ENCODE peak calls at places on chromosomes 13 and 19, in nine cellular contexts. V is SK-N-MC; N is NCI-H2107; D is glutamatergic neuron; O is prostate gland; M is kidney tubule cell; B is stimulated activated CD4-positive, alpha-beta T cell treated with anti-CD3 and anti-CD28 coated beads, Interleukin-4, amount 100 ng/mL, for 1 hour; A is breast epithelium; I is foreskin keratinocyte. Z is an unnamed sample.

GRCh38 chr13:24272452-24273161 is 36.8 kb upstream of the C1QTNF9 start:
- DNase-seq in D (no peak), O (no peak), M (peak), A (no peak), V (no peak), B (no peak), N (no peak), I (no peak), Z (no peak)

GRCh38 chr13:30792257-30793000 is 57.1 kb downstream of the ALOX5AP start:
- DNase-seq in V (no peak), B (no peak), A (peak), I (peak), O (peak), N (no peak), M (peak), D (peak), Z (peak)

GRCh38 chr19:43570174-43570791 is 5.0 kb downstream of the XRCC1 start:
- DNase-seq in B (no peak), I (peak), D (no peak), M (peak), A (no peak), N (peak), V (no peak), O (no peak), Z (peak)

GRCh38 chr13:39105110-39105509 is 66.9 kb downstream of the NHLRC3 start:
- DNase-seq in A (no peak), N (peak), B (no peak), D (no peak), M (no peak), V (no peak), I (no peak), O (no peak), Z (peak)

GRCh38 chr13:41579168-41579567 is 121.8 kb downstream of the RGCC start:
- DNase-seq in D (no peak), N (no peak), M (no peak), B (no peak), O (no peak), V (no peak), A (no peak), I (no peak), Z (no peak)

GRCh38 chr19:40144151-40144550 is 47.1 kb upstream of the MAP3K10 start:
- DNase-seq in N (no peak), I (no peak), M (no peak), D (no peak), O (no peak), A (no peak), B (no peak), V (peak), Z (no peak)

GRCh38 chr19:34540811-34541557 is 59.4 kb downstream of the WTIP start:
- DNase-seq in B (no peak), I (no peak), A (no peak), O (no peak), M (no peak), N (no peak), D (no peak), V (no peak), Z (no peak)

GRCh38 chr13:40064723-40065122 is 409.3 kb downstream of the COG6 start:
- DNase-seq in B (no peak), D (no peak), V (peak), O (no peak), A (no peak), N (no peak), M (peak), I (peak), Z (peak)

GRCh38 chr19:46674416-46675178 is 13.6 kb upstream of the DACT3 start:
- DNase-seq in O (no peak), D (peak), B (no peak), A (no peak), N (no peak), V (no peak), I (no peak), M (peak), Z (peak)

GRCh38 chr19:43700368-43701015 is 15.4 kb upstream of the IRGC start:
- DNase-seq in M (no peak), O (no peak), V (peak), I (peak), A (peak), N (no peak), B (no peak), D (no peak), Z (peak)

Z was measured in MCF 10A.